ENCODE peak calls at places on chromosome 6, in seven cellular contexts. One of them, this sample, is unnamed.
A peak's percentile ranks its signal among the peaks of the same experiment; 100 is the strongest.

GRCh38 chr6:23106951-23107350 is 537.6 kb downstream of the HDGFL1 start:
- DNase-seq in PC-3: peak; percentile 20
- DNase-seq in body of pancreas: no peak
- DNase-seq in Panc1: no peak
- DNase-seq in sigmoid colon: no peak
- DNase-seq in suprapubic skin: no peak
- DNase-seq in CD8-positive, alpha-beta T cell: no peak
- DNase-seq in this sample: no peak

GRCh38 chr6:11425876-11426275 is 111.7 kb upstream of the TMEM170B start:
- DNase-seq in Panc1: no peak
- DNase-seq in suprapubic skin: no peak
- DNase-seq in sigmoid colon: no peak
- DNase-seq in CD8-positive, alpha-beta T cell: no peak
- DNase-seq in PC-3: no peak
- DNase-seq in body of pancreas: no peak
- DNase-seq in this sample: no peak

GRCh38 chr6:16582437-16583150 is 178.7 kb downstream of the ATXN1 start:
- DNase-seq in Panc1: no peak
- DNase-seq in suprapubic skin: no peak
- DNase-seq in body of pancreas: no peak
- DNase-seq in PC-3: no peak
- DNase-seq in CD8-positive, alpha-beta T cell: no peak
- DNase-seq in sigmoid colon: no peak
- DNase-seq in this sample: no peak

GRCh38 chr6:38025431-38025830 is 205.9 kb downstream of the ZFAND3 start:
- DNase-seq in PC-3: peak; percentile 14
- DNase-seq in body of pancreas: no peak
- DNase-seq in sigmoid colon: no peak
- DNase-seq in Panc1: no peak
- DNase-seq in suprapubic skin: no peak
- DNase-seq in CD8-positive, alpha-beta T cell: no peak
- DNase-seq in this sample: no peak

GRCh38 chr6:106527979-106528378 is 101.3 kb downstream of the RTN4IP1 start:
- DNase-seq in sigmoid colon: no peak
- DNase-seq in body of pancreas: no peak
- DNase-seq in suprapubic skin: no peak
- DNase-seq in CD8-positive, alpha-beta T cell: no peak
- DNase-seq in Panc1: peak; percentile 96
- DNase-seq in PC-3: peak; percentile 88
- DNase-seq in this sample: no peak

GRCh38 chr6:42745083-42745637 is 743 bp downstream of the TBCC start:
- DNase-seq in Panc1: no peak
- DNase-seq in suprapubic skin: peak; percentile 70
- DNase-seq in CD8-positive, alpha-beta T cell: peak; percentile 27
- DNase-seq in sigmoid colon: peak; percentile 69
- DNase-seq in PC-3: no peak
- DNase-seq in body of pancreas: peak; percentile 36
- DNase-seq in this sample: peak; percentile 22

GRCh38 chr6:6842301-6842700 is 253.8 kb downstream of the LY86 start:
- DNase-seq in CD8-positive, alpha-beta T cell: no peak
- DNase-seq in Panc1: no peak
- DNase-seq in suprapubic skin: no peak
- DNase-seq in PC-3: no peak
- DNase-seq in body of pancreas: no peak
- DNase-seq in sigmoid colon: no peak
- DNase-seq in this sample: no peak

GRCh38 chr6:72987305-72987704 is 238.0 kb downstream of the KHDC1L start:
- DNase-seq in body of pancreas: no peak
- DNase-seq in sigmoid colon: no peak
- DNase-seq in CD8-positive, alpha-beta T cell: no peak
- DNase-seq in PC-3: no peak
- DNase-seq in Panc1: no peak
- DNase-seq in suprapubic skin: no peak
- DNase-seq in this sample: no peak

GRCh38 chr6:3831741-3832530 is 17.2 kb upstream of the FAM50B start:
- DNase-seq in PC-3: no peak
- DNase-seq in suprapubic skin: no peak
- DNase-seq in Panc1: no peak
- DNase-seq in sigmoid colon: no peak
- DNase-seq in CD8-positive, alpha-beta T cell: no peak
- DNase-seq in body of pancreas: no peak
- DNase-seq in this sample: no peak

GRCh38 chr6:148383658-148384417 is 41.2 kb downstream of the SASH1 start:
- DNase-seq in CD8-positive, alpha-beta T cell: no peak
- DNase-seq in PC-3: no peak
- DNase-seq in suprapubic skin: no peak
- DNase-seq in body of pancreas: no peak
- DNase-seq in sigmoid colon: no peak
- DNase-seq in Panc1: no peak
- DNase-seq in this sample: no peak

GRCh38 chr6:106477790-106478189 is 117.3 kb downstream of the CRYBG1 start:
- DNase-seq in Panc1: no peak
- DNase-seq in suprapubic skin: no peak
- DNase-seq in body of pancreas: no peak
- DNase-seq in CD8-positive, alpha-beta T cell: peak; percentile 7
- DNase-seq in PC-3: no peak
- DNase-seq in sigmoid colon: no peak
- DNase-seq in this sample: peak; percentile 22

GRCh38 chr6:163721435-163721834 is 306.9 kb downstream of the QKI start:
- DNase-seq in suprapubic skin: no peak
- DNase-seq in PC-3: no peak
- DNase-seq in Panc1: no peak
- DNase-seq in sigmoid colon: no peak
- DNase-seq in CD8-positive, alpha-beta T cell: no peak
- DNase-seq in body of pancreas: no peak
- DNase-seq in this sample: no peak

GRCh38 chr6:20698675-20699074 is 164.4 kb downstream of the CDKAL1 start:
- DNase-seq in suprapubic skin: no peak
- DNase-seq in sigmoid colon: no peak
- DNase-seq in Panc1: no peak
- DNase-seq in PC-3: no peak
- DNase-seq in body of pancreas: no peak
- DNase-seq in CD8-positive, alpha-beta T cell: no peak
- DNase-seq in this sample: no peak

GRCh38 chr6:12232339-12232738 is 57.8 kb upstream of the EDN1 start:
- DNase-seq in CD8-positive, alpha-beta T cell: no peak
- DNase-seq in body of pancreas: no peak
- DNase-seq in suprapubic skin: no peak
- DNase-seq in PC-3: peak; percentile 5
- DNase-seq in sigmoid colon: no peak
- DNase-seq in Panc1: no peak
- DNase-seq in this sample: no peak

GRCh38 chr6:110938176-110938575 is 20.3 kb upstream of the GTF3C6 start:
- DNase-seq in CD8-positive, alpha-beta T cell: no peak
- DNase-seq in body of pancreas: no peak
- DNase-seq in Panc1: no peak
- DNase-seq in PC-3: peak; percentile 14
- DNase-seq in suprapubic skin: no peak
- DNase-seq in sigmoid colon: no peak
- DNase-seq in this sample: no peak

GRCh38 chr6:70396796-70397729 is 16.2 kb upstream of the FAM135A start:
- DNase-seq in sigmoid colon: no peak
- DNase-seq in suprapubic skin: no peak
- DNase-seq in PC-3: peak; percentile 27
- DNase-seq in Panc1: no peak
- DNase-seq in CD8-positive, alpha-beta T cell: no peak
- DNase-seq in body of pancreas: peak; percentile 24
- DNase-seq in this sample: no peak

GRCh38 chr6:11414564-11414963 is 123.0 kb upstream of the TMEM170B start:
- DNase-seq in CD8-positive, alpha-beta T cell: no peak
- DNase-seq in body of pancreas: no peak
- DNase-seq in sigmoid colon: no peak
- DNase-seq in Panc1: no peak
- DNase-seq in suprapubic skin: no peak
- DNase-seq in PC-3: peak; percentile 92
- DNase-seq in this sample: no peak

GRCh38 chr6:34115396-34116314 is 30.2 kb downstream of the GRM4 start:
- DNase-seq in sigmoid colon: no peak
- DNase-seq in PC-3: peak; percentile 17
- DNase-seq in Panc1: no peak
- DNase-seq in body of pancreas: no peak
- DNase-seq in CD8-positive, alpha-beta T cell: peak; percentile 13
- DNase-seq in suprapubic skin: no peak
- DNase-seq in this sample: no peak

GRCh38 chr6:92779758-92780157 is 639.6 kb downstream of the EPHA7 start:
- DNase-seq in sigmoid colon: no peak
- DNase-seq in body of pancreas: no peak
- DNase-seq in suprapubic skin: no peak
- DNase-seq in Panc1: no peak
- DNase-seq in PC-3: peak; percentile 83
- DNase-seq in CD8-positive, alpha-beta T cell: no peak
- DNase-seq in this sample: no peak

GRCh38 chr6:128343666-128344065 is 176.7 kb downstream of the PTPRK start:
- DNase-seq in CD8-positive, alpha-beta T cell: no peak
- DNase-seq in body of pancreas: no peak
- DNase-seq in PC-3: no peak
- DNase-seq in sigmoid colon: no peak
- DNase-seq in suprapubic skin: no peak
- DNase-seq in Panc1: no peak
- DNase-seq in this sample: no peak

GRCh38 chr6:80143312-80143960 is 37.0 kb downstream of the BCKDHB start:
- DNase-seq in Panc1: no peak
- DNase-seq in suprapubic skin: peak; percentile 61
- DNase-seq in body of pancreas: peak; percentile 56
- DNase-seq in PC-3: peak; percentile 91
- DNase-seq in sigmoid colon: peak; percentile 77
- DNase-seq in CD8-positive, alpha-beta T cell: no peak
- DNase-seq in this sample: peak; percentile 69

GRCh38 chr6:132483779-132484679 is 28.9 kb downstream of the STX7 start:
- DNase-seq in sigmoid colon: no peak
- DNase-seq in body of pancreas: peak; percentile 40
- DNase-seq in CD8-positive, alpha-beta T cell: peak; percentile 50
- DNase-seq in PC-3: peak; percentile 77
- DNase-seq in Panc1: peak; percentile 41
- DNase-seq in suprapubic skin: no peak
- DNase-seq in this sample: no peak

GRCh38 chr6:146931214-146931613 is 273.0 kb upstream of the STXBP5 start:
- DNase-seq in suprapubic skin: no peak
- DNase-seq in sigmoid colon: no peak
- DNase-seq in PC-3: no peak
- DNase-seq in CD8-positive, alpha-beta T cell: no peak
- DNase-seq in body of pancreas: no peak
- DNase-seq in Panc1: no peak
- DNase-seq in this sample: no peak

GRCh38 chr6:32167154-32167760 is 2.9 kb downstream of the EGFL8 start:
- DNase-seq in suprapubic skin: no peak
- DNase-seq in sigmoid colon: no peak
- DNase-seq in PC-3: no peak
- DNase-seq in body of pancreas: no peak
- DNase-seq in Panc1: no peak
- DNase-seq in CD8-positive, alpha-beta T cell: no peak
- DNase-seq in this sample: no peak
- H3K4me1 ChIP-seq in suprapubic skin: peaks cover under 1% of the 10 kb centered on the region
- H3K4me1 ChIP-seq in sigmoid colon: peaks cover 3% of the 10 kb centered on the region
- H3K4me1 ChIP-seq in PC-3: no peaks in the 10 kb centered on the region
- H3K4me1 ChIP-seq in body of pancreas: no peaks in the 10 kb centered on the region
- H3K4me1 ChIP-seq in Panc1: no peaks in the 10 kb centered on the region
- H3K4me1 ChIP-seq in CD8-positive, alpha-beta T cell: no peaks in the 10 kb centered on the region
- H3K4me1 ChIP-seq in this sample: no peaks in the 10 kb centered on the region

DNA sequence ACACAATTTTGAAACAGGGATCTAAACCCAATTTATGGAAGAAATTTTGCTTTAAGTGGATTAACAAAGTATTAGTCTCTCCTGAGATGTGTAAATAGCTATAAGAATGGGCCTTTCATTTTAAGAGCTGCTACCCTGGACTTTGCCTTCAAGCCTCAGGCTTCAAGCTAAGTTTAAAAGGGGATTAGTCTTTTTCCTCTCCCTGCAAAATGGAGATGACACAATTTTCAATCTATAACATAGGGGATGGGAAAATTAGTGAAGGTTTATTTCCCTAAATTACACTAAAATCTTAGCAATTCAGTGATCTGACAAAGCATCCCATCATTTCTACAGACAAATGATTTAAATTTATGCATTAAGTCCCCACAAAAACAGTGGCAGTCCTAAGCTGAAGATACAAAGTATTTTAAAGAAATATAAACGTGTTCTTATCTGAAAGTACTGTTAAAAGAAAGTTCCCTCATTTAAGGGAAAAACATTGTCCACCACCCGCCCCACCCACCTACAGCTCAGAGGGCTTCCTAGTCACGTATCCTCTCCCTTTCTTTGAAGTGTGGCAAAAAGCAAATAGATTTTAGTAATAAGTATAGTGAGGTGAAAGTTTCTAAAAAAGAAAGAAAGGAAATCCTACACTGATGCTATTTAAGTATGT is 14.5 kb downstream of the ARHGAP18 start:
- DNase-seq in suprapubic skin: no peak
- DNase-seq in Panc1: no peak
- DNase-seq in sigmoid colon: no peak
- DNase-seq in body of pancreas: no peak
- DNase-seq in CD8-positive, alpha-beta T cell: no peak
- DNase-seq in PC-3: no peak
- DNase-seq in this sample: no peak
- H3K9me3 ChIP-seq in suprapubic skin: no peaks in the 10 kb centered on the region
- H3K9me3 ChIP-seq in Panc1: no peaks in the 10 kb centered on the region
- H3K9me3 ChIP-seq in sigmoid colon: no peaks in the 10 kb centered on the region
- H3K9me3 ChIP-seq in body of pancreas: no peaks in the 10 kb centered on the region
- H3K9me3 ChIP-seq in CD8-positive, alpha-beta T cell: no peaks in the 10 kb centered on the region
- H3K9me3 ChIP-seq in PC-3: no peaks in the 10 kb centered on the region
- H3K9me3 ChIP-seq in this sample: no peaks in the 10 kb centered on the region

GRCh38 chr6:155832596-155832995 is 377.0 kb upstream of the NOX3 start:
- DNase-seq in CD8-positive, alpha-beta T cell: no peak
- DNase-seq in body of pancreas: no peak
- DNase-seq in sigmoid colon: no peak
- DNase-seq in suprapubic skin: no peak
- DNase-seq in PC-3: peak; percentile 50
- DNase-seq in Panc1: peak; percentile 24
- DNase-seq in this sample: no peak
- TF ChIP-seq CTCF in CD8-positive, alpha-beta T cell: no peak
- TF ChIP-seq CTCF in body of pancreas: no peak
- TF ChIP-seq CTCF in sigmoid colon: no peak
- TF ChIP-seq CTCF in suprapubic skin: no peak
- TF ChIP-seq CTCF in PC-3: peak; percentile 45
- TF ChIP-seq CTCF in Panc1: peak; percentile 27
- TF ChIP-seq CTCF in this sample: no peak

GRCh38 chr6:158686311-158686710 is 36.5 kb downstream of the SYTL3 start:
- DNase-seq in sigmoid colon: no peak
- DNase-seq in body of pancreas: no peak
- DNase-seq in CD8-positive, alpha-beta T cell: no peak
- DNase-seq in Panc1: no peak
- DNase-seq in PC-3: peak; percentile 53
- DNase-seq in suprapubic skin: no peak
- DNase-seq in this sample: no peak
- H3K4me1 ChIP-seq in sigmoid colon: peaks cover 14% of the 10 kb centered on the region
- H3K4me1 ChIP-seq in body of pancreas: no peaks in the 10 kb centered on the region
- H3K4me1 ChIP-seq in CD8-positive, alpha-beta T cell: peaks cover 48% of the 10 kb centered on the region
- H3K4me1 ChIP-seq in Panc1: no peaks in the 10 kb centered on the region
- H3K4me1 ChIP-seq in PC-3: peaks cover 29% of the 10 kb centered on the region
- H3K4me1 ChIP-seq in suprapubic skin: no peaks in the 10 kb centered on the region
- H3K4me1 ChIP-seq in this sample: no peaks in the 10 kb centered on the region

DNA sequence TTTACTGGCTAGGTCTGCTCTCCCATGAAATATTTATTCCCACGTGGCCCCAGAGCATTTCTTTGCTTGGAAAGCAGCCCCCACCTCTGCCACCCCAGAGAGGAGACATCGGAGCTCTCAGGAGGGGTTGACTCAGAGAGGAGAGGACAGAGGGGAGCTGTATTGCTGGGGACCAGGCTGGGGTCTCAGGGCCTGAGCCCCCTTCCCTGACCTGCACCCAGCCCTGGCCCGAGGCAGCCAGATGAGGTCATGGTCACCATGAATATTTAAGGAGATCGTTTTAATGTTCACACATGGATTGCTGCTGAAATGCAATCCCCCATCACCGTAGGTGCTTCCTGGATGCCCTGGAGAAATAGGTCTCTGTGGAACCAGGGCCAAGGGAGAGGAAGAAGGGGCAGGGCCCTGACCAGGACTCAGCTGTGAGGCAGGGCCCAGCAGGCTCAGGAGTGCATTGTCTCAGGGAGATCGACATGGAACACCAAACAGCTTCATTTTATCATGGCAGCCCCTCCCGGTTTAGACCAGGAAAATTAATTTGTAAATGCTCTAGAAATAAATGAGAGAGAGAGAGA is 117.4 kb downstream of the DLL1 start:
- DNase-seq in CD8-positive, alpha-beta T cell: no peak
- DNase-seq in body of pancreas: no peak
- DNase-seq in sigmoid colon: peak; percentile 45
- DNase-seq in PC-3: no peak
- DNase-seq in Panc1: no peak
- DNase-seq in suprapubic skin: no peak
- DNase-seq in this sample: no peak
- H3K9me3 ChIP-seq in CD8-positive, alpha-beta T cell: no peaks in the 10 kb centered on the region
- H3K9me3 ChIP-seq in body of pancreas: no peaks in the 10 kb centered on the region
- H3K9me3 ChIP-seq in sigmoid colon: no peaks in the 10 kb centered on the region
- H3K9me3 ChIP-seq in PC-3: no peaks in the 10 kb centered on the region
- H3K9me3 ChIP-seq in Panc1: no peaks in the 10 kb centered on the region
- H3K9me3 ChIP-seq in suprapubic skin: no peaks in the 10 kb centered on the region
- H3K9me3 ChIP-seq in this sample: no peaks in the 10 kb centered on the region

This sample was measured in heart left ventricle.